ENCODE peak calls at places on chromosomes 6 and 20, in eight cellular contexts. I is HCT116; S is WTC11; W is tibial artery; O is uterus; X is CD8-positive, alpha-beta T cell; F is endothelial cell; H is IMR-90. T is an unnamed sample.

GRCh38 chr20:87372-87771 is at the start of gene DEFB125:
- DNase-seq in W (no peak), F (no peak), I (no peak), X (no peak), O (no peak), S (no peak), H (no peak), T (no peak)

GRCh38 chr6:140271759-140272377 is 897.4 kb upstream of the CITED2 start:
- DNase-seq in S (no peak), F (no peak), I (no peak), O (no peak), H (no peak), X (no peak), W (no peak), T (no peak)

GRCh38 chr20:13061381-13061780 is 52.6 kb downstream of the SPTLC3 start:
- DNase-seq in H (no peak), O (no peak), X (no peak), W (no peak), F (no peak), I (no peak), S (no peak), T (no peak)

GRCh38 chr6:125188037-125188436 is 34.5 kb downstream of the TPD52L1 start:
- DNase-seq in F (no peak), W (no peak), O (no peak), I (no peak), H (peak; percentile 77), X (no peak), S (no peak), T (no peak)

GRCh38 chr6:141562801-141563763 is 569.6 kb upstream of the GJE1 start:
- DNase-seq in H (peak; percentile 91), S (peak; percentile 35), X (peak; percentile 23), F (peak; percentile 66), O (peak; percentile 67), W (peak; percentile 78), I (peak; percentile 73), T (peak; percentile 54)

GRCh38 chr20:39042279-39043150 is 80.4 kb downstream of the DHX35 start:
- DNase-seq in W (peak; percentile 60), X (no peak), O (no peak), I (no peak), H (peak; percentile 50), S (no peak), F (no peak), T (no peak)

GRCh38 chr20:53917145-53918009 is 153.0 kb downstream of the BCAS1 start:
- DNase-seq in I (no peak), F (no peak), W (peak; percentile 82), X (no peak), O (peak; percentile 56), H (no peak), S (no peak), T (no peak)

GRCh38 chr6:130223508-130223907 is 757 bp upstream of the SAMD3 start:
- DNase-seq in S (no peak), W (no peak), O (no peak), F (no peak), H (no peak), X (peak; percentile 55), I (no peak), T (no peak)

GRCh38 chr6:41638002-41638800 is at the start of gene MDFI:
- DNase-seq in H (no peak), F (peak; percentile 64), X (no peak), O (no peak), W (no peak), S (peak; percentile 78), I (no peak), T (peak; percentile 78)

GRCh38 chr6:8830794-8831193 is 395.4 kb upstream of the SLC35B3 start:
- DNase-seq in F (no peak), W (no peak), X (no peak), H (no peak), S (no peak), O (no peak), I (no peak), T (no peak)

GRCh38 chr6:16056263-16056870 is 72.5 kb upstream of the MYLIP start:
- DNase-seq in X (no peak), W (no peak), I (no peak), F (no peak), H (no peak), O (no peak), S (no peak), T (no peak)

GRCh38 chr6:149990672-149991402 is 27.1 kb downstream of the ULBP1 start:
- DNase-seq in H (no peak), W (peak; percentile 47), O (no peak), I (no peak), S (peak; percentile 41), F (no peak), X (no peak), T (peak; percentile 58)

GRCh38 chr20:63188159-63188442 is 27.8 kb downstream of the YTHDF1 start:
- DNase-seq in I (no peak), F (no peak), S (no peak), X (no peak), H (no peak), W (no peak), O (no peak), T (no peak)

GRCh38 chr6:112842338-112842700 is 495.2 kb downstream of the RFPL4B start:
- DNase-seq in X (no peak), S (no peak), O (no peak), W (no peak), F (no peak), I (no peak), H (no peak), T (no peak)

GRCh38 chr20:36318166-36318565 is 12.0 kb downstream of the DLGAP4 start:
- DNase-seq in O (no peak), H (no peak), S (peak; percentile 4), I (no peak), F (no peak), X (no peak), W (no peak), T (no peak)

DNA sequence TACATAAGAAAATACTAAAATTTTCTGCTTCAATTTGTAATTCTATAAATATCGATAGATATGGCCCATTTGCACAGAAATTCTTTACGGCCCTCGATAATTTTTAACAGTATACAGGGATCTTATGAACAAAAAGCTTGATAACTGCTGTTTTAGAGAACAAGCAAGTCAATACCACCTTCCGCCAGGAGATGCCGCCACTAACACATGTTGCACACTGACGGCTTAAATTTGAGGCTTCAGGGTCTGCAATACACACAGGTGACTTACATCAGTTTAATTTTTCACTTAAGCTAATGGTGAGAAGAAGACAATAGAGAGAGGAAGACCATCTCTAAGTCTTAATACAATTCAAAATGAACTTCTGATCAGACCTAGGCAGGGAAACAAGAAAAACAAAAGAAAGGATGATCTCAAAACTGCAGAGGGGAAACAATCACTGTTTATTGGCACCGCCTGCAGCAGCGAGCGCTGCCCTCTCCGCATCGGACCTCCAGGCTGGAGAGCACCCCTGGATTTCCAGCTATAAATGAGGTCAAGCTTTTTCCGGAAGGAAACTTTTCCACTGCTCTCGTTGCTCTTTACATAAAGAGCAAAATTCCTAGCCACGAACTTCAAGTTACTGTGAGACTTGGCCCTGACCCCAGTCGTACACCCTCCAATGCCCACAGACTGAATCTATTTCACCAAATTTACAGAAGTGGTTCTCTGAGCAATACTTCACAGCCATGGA is 53.9 kb downstream of the OTOR start:
- DNase-seq in X (peak; percentile 43), I (peak; percentile 56), S (peak; percentile 86), W (no peak), H (peak; percentile 53), F (peak; percentile 82), O (peak; percentile 20), T (peak; percentile 86)
- TF ChIP-seq CTCF in X (peak; percentile 82), I (peak; percentile 93), S (peak; percentile 62), W (peak; percentile 78), H (peak; percentile 92), F (peak; percentile 77), O (peak; percentile 59), T (peak; percentile 94)

DNA sequence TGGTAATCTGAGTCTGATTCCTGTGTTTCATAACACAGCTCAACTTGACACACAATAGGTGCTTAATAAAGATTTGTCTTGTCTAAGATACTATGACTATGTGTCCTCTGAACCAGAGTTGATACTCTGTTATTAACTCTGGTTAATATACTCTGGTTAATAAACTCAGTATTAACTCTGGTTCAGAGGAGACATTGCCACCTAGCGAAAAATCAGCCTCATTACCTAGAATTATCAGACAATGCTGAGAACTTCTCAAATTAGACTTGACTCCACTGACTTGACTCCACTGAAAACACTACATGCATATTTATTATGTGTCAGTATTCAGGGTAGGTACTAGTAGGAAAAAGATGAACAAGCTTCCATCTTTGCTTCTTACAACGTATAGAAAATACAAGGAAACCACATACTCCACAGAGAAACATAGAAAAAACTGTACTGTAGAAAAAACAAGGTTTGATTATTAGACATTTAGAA is 73.9 kb downstream of the AHI1 start:
- DNase-seq in X (no peak), I (peak; percentile 22), S (no peak), F (no peak), O (no peak), H (peak; percentile 59), W (no peak), T (no peak)
- TF ChIP-seq CTCF in X (peak; percentile 81), I (peak; percentile 72), S (peak; percentile 58), F (peak; percentile 88), O (peak; percentile 40), H (peak; percentile 78), W (peak; percentile 47), T (peak; percentile 67)

DNA sequence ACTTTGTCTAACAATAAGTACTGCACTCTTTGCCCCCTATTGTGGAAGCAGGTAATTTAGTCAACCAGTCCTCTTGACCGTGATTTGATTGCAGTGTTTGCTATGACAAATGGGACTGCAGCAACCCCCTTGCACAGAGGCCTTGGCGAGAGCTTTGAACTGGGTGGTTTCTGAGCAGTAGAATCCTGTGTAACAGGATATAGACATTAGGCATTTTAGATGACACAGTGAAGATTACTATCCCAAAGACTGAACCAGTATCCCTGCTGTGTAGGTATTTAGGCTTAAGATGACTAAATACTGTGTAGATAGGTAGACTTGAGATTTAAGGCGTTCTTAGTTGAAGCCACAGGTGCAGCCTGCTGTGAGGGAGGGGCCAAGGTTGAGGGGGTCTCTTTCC is 9.9 kb downstream of the DNMT3B start:
- DNase-seq in H (no peak), I (no peak), W (no peak), S (no peak), F (no peak), O (no peak), X (no peak), T (no peak)
- TF ChIP-seq CTCF in H (no peak), I (no peak), W (no peak), S (no peak), F (no peak), O (no peak), X (no peak), T (no peak)

GRCh38 chr6:167580512-167580911 is 246.2 kb upstream of the AFDN start:
- DNase-seq in I (no peak), S (no peak), F (no peak), O (no peak), X (no peak), W (no peak), H (no peak), T (no peak)
- TF ChIP-seq CTCF in I (no peak), S (no peak), F (no peak), O (no peak), X (no peak), W (no peak), H (no peak), T (no peak)

T was measured in nephron progenitor cell.